ENCODE peak calls at places on chromosomes 11 and 22, in ten cellular contexts. G, D, U, C, V, A, N, H, I and X are unnamed samples.

GRCh38 chr11:19913236-19913892 is 200.7 kb downstream of the NAV2 start:
- DNase-seq in U (no peak), V (no peak), D (no peak), C (no peak), N (no peak), I (no peak), A (no peak), G (no peak), H (no peak), X (no peak)

GRCh38 chr22:44540756-44541670 is 43.0 kb upstream of the RTL6 start:
- DNase-seq in C (no peak), I (no peak), A (no peak), N (no peak), G (no peak), U (no peak), V (no peak), H (no peak), D (no peak), X (no peak)

GRCh38 chr11:6523253-6523652 is 26.2 kb downstream of the DNHD1 start:
- DNase-seq in N (peak; percentile 53), C (no peak), G (peak; percentile 53), I (no peak), U (peak; percentile 87), D (no peak), A (no peak), V (no peak), H (no peak), X (no peak)

GRCh38 chr22:32606181-32606580 is 131.6 kb downstream of the FBXO7 start:
- DNase-seq in H (no peak), G (no peak), I (no peak), N (no peak), V (no peak), A (no peak), D (no peak), U (no peak), C (peak; percentile 2), X (no peak)

GRCh38 chr11:65777241-65777640 is 3.5 kb downstream of the AP5B1 start:
- DNase-seq in C (no peak), N (no peak), V (no peak), D (no peak), G (no peak), A (no peak), I (no peak), H (no peak), U (no peak), X (no peak)

GRCh38 chr11:58832246-58832645 is 12.3 kb downstream of the GLYATL2 start:
- DNase-seq in U (peak; percentile 1), V (no peak), N (peak; percentile 51), D (no peak), H (no peak), G (peak; percentile 23), C (no peak), I (no peak), A (no peak), X (no peak)

GRCh38 chr11:43989162-43989961 is 46.9 kb downstream of the C11orf96 start:
- DNase-seq in V (no peak), G (no peak), U (no peak), A (no peak), C (no peak), I (no peak), N (no peak), H (no peak), D (peak; percentile 81), X (no peak)

GRCh38 chr11:90434858-90435257 is 212.0 kb upstream of the CHORDC1 start:
- DNase-seq in U (peak; percentile 3), H (no peak), D (peak; percentile 66), G (no peak), V (no peak), N (no peak), C (no peak), I (no peak), A (no peak), X (no peak)

GRCh38 chr11:133964946-133965632 is 8.3 kb upstream of the IGSF9B start:
- DNase-seq in N (no peak), D (no peak), G (no peak), A (no peak), V (peak; percentile 71), I (no peak), C (no peak), H (no peak), U (peak; percentile 16), X (no peak)

GRCh38 chr11:1349074-1349931 is 39.9 kb upstream of the TOLLIP start:
- DNase-seq in I (no peak), C (no peak), H (no peak), V (no peak), A (no peak), U (no peak), D (no peak), G (no peak), N (no peak), X (no peak)

GRCh38 chr22:49433717-49434611 is 393.7 kb downstream of the BRD1 start:
- DNase-seq in V (no peak), U (no peak), H (no peak), C (no peak), G (no peak), N (no peak), A (no peak), I (no peak), D (peak; percentile 45), X (no peak)

GRCh38 chr22:41028841-41029240 is 63.6 kb upstream of the EP300 start:
- DNase-seq in V (no peak), C (no peak), G (peak; percentile 89), D (no peak), U (peak; percentile 97), I (peak; percentile 83), A (no peak), N (no peak), H (peak; percentile 17), X (no peak)

GRCh38 chr22:26671317-26672059 is 14.1 kb downstream of the MIAT start:
- DNase-seq in V (no peak), U (no peak), G (no peak), N (no peak), A (peak; percentile 70), H (no peak), I (no peak), D (no peak), C (peak; percentile 60), X (peak; percentile 58)

GRCh38 chr11:69662806-69663205 is 12.3 kb downstream of the LTO1 start:
- DNase-seq in U (no peak), I (no peak), H (no peak), C (no peak), A (no peak), G (no peak), D (no peak), N (no peak), V (no peak), X (no peak)

GRCh38 chr11:83643115-83643514 is 356.9 kb upstream of the CCDC90B start:
- DNase-seq in G (no peak), D (no peak), H (no peak), N (no peak), I (no peak), U (no peak), C (no peak), V (no peak), A (no peak), X (no peak)

GRCh38 chr11:68643576-68643975 is 40.8 kb upstream of the GAL start:
- DNase-seq in A (no peak), D (peak; percentile 16), G (peak; percentile 62), U (peak; percentile 56), N (no peak), H (no peak), V (no peak), I (no peak), C (no peak), X (no peak)